ENCODE peak calls at places on chromosomes 6 and 20, in eight cellular contexts. U, I, Z, B, D, V, E and Q are unnamed samples.

GRCh38 chr6:149834513-149835481 is 29.4 kb downstream of the LRP11 start:
- DNase-seq in U (peak; percentile 76), I (peak; percentile 61), Z (peak; percentile 56), B (peak; percentile 96), D (peak; percentile 27), V (peak; percentile 84), E (peak; percentile 62), Q (no peak)

GRCh38 chr6:106223300-106223930 is 102.1 kb downstream of the ATG5 start:
- DNase-seq in U (no peak), I (peak; percentile 71), Z (peak; percentile 69), B (peak; percentile 39), D (peak; percentile 6), V (peak; percentile 66), E (peak; percentile 15), Q (no peak)

GRCh38 chr6:13484138-13484708 is 3.2 kb downstream of the GFOD1 start:
- DNase-seq in U (no peak), I (no peak), Z (no peak), B (no peak), D (no peak), V (no peak), E (no peak), Q (no peak)

GRCh38 chr6:55963301-55963700 is 87.9 kb upstream of the BMP5 start:
- DNase-seq in U (no peak), I (no peak), Z (no peak), B (no peak), D (no peak), V (no peak), E (no peak), Q (no peak)

GRCh38 chr6:3414704-3415453 is 42.0 kb downstream of the SLC22A23 start:
- DNase-seq in U (no peak), I (no peak), Z (no peak), B (no peak), D (no peak), V (no peak), E (no peak), Q (no peak)

GRCh38 chr6:47041741-47042140 is 391 bp downstream of the ADGRF1 start:
- DNase-seq in U (no peak), I (no peak), Z (no peak), B (no peak), D (no peak), V (no peak), E (no peak), Q (no peak)

GRCh38 chr20:58065508-58066361 is 162.7 kb downstream of the ANKRD60 start:
- DNase-seq in U (no peak), I (no peak), Z (no peak), B (no peak), D (no peak), V (peak; percentile 6), E (no peak), Q (no peak)

GRCh38 chr6:151060096-151060741 is 179.5 kb upstream of the AKAP12 start:
- DNase-seq in U (no peak), I (no peak), Z (no peak), B (no peak), D (peak; percentile 58), V (no peak), E (no peak), Q (no peak)

GRCh38 chr6:88730602-88731001 is 232.8 kb downstream of the RNGTT start:
- DNase-seq in U (no peak), I (no peak), Z (no peak), B (no peak), D (peak; percentile 0), V (no peak), E (no peak), Q (no peak)

GRCh38 chr6:68059894-68060293 is 575.2 kb upstream of the ADGRB3 start:
- DNase-seq in U (no peak), I (no peak), Z (no peak), B (no peak), D (no peak), V (no peak), E (no peak), Q (no peak)

GRCh38 chr6:165833355-165833754 is 170.3 kb upstream of the PDE10A start:
- DNase-seq in U (no peak), I (no peak), Z (no peak), B (no peak), D (no peak), V (no peak), E (no peak), Q (no peak)

GRCh38 chr20:59825944-59826759 is 107.3 kb downstream of the SYCP2 start:
- DNase-seq in U (peak; percentile 41), I (peak; percentile 68), Z (no peak), B (no peak), D (no peak), V (no peak), E (peak; percentile 6), Q (no peak)

GRCh38 chr6:45713981-45714685 is 301.5 kb downstream of the CLIC5 start:
- DNase-seq in U (no peak), I (no peak), Z (no peak), B (no peak), D (no peak), V (no peak), E (no peak), Q (no peak)

GRCh38 chr6:128127650-128128049 is 226.8 kb upstream of the THEMIS start:
- DNase-seq in U (no peak), I (no peak), Z (no peak), B (no peak), D (no peak), V (no peak), E (no peak), Q (no peak)

GRCh38 chr6:128129679-128130078 is 228.8 kb upstream of the THEMIS start:
- DNase-seq in U (no peak), I (no peak), Z (no peak), B (no peak), D (no peak), V (no peak), E (no peak), Q (no peak)

GRCh38 chr6:128135325-128135724 is 234.5 kb upstream of the THEMIS start:
- DNase-seq in U (no peak), I (no peak), Z (no peak), B (no peak), D (no peak), V (no peak), E (no peak), Q (no peak)

GRCh38 chr6:128131036-128131435 is 230.2 kb upstream of the THEMIS start:
- DNase-seq in U (no peak), I (no peak), Z (no peak), B (no peak), D (no peak), V (no peak), E (no peak), Q (no peak)

DNA sequence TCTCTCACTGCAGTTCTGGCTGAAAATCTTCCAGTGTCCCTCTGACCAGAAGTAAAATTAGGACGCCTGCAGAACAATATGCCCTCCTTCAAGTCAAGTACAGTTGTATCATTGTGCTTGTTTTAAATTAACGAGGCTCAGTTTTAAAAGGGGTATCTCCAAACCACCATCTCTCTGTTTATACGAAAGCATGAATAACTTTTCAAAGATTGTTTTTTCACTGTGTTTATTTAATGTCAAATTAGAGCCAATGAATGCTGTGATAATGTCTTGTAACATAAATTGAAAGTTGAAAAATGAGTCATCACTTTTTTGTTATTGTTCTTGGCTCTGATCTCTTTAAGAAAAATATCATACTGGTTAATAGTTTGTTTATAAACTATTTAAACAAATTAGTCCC is 230.7 kb upstream of the THEMIS start:
- DNase-seq in U (no peak), I (no peak), Z (no peak), B (no peak), D (no peak), V (no peak), E (no peak), Q (no peak)
- TF ChIP-seq CTCF in U (no peak), I (no peak), Z (no peak), B (no peak), D (no peak), V (no peak), E (no peak), Q (no peak)

DNA sequence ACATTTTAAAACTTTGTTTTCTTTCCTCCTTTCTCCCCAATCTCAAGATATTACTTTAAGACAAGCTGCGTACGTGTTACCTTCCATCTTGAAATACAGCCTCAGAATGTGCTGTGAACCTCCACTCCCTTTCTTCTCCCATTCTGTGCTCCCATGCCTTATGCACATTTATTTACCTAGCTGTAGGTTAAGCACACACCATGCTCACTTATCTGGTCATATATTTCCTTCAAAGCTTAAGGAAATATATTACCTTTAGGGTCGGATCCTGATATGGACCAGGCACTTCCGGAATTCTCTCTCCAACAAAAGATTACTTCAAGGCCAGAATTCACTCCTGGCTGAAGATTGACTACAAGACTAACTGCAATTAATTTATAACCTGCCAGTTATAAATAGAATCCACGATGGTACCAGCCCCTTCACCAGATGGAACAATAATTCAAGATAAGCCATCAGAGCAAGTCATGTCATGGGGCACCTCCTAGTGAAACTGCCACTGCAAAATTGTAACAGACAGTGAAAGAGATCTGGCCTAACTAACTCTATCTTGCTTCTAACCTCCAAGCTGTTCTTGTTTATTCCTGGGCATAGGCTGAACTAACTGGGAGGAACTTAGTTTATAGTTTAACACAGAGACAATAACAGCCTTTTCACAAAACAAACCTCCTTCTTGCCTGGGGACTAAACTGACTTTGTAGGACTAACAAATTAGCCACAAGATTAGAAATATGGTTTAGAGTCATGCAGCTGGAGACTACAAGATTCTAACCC is 47.5 kb downstream of the OR2B6 start:
- DNase-seq in U (no peak), I (no peak), Z (no peak), B (no peak), D (no peak), V (no peak), E (no peak), Q (no peak)
- H3K4me1 ChIP-seq in U (no peaks in the 10 kb centered on the region), I (no peaks in the 10 kb centered on the region), Z (no peaks in the 10 kb centered on the region), B (no peaks in the 10 kb centered on the region), D (no peaks in the 10 kb centered on the region), V (no peaks in the 10 kb centered on the region), E (no peaks in the 10 kb centered on the region), Q (no peaks in the 10 kb centered on the region)

DNA sequence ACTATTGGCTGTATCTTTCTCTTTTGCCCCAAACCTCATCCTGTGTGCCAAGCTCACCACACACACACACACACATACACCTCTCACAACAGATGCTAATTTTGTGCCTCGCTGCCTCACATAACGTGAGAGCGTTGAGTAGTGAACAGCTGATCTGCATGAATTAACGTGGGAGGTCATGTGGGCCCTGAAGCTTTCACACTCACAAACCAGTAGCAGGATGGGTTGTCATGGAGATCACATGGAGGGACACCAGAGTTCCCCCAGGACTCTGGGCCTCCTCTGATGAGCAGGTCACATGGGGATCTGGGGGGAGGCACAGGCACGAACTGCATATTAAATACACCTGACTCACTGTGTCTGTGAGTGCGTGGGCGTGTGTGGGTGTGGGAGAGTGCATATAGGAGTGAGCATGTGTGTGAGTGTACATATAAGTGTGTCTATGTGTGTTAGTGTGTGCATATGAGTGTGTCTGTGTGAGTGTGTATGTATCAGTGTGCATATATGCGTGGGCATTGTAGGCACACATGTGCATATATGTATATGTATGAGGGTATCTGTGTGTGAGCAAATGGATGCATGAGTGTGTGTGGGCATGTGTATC is 62.7 kb upstream of the SULF2 start:
- DNase-seq in U (no peak), I (no peak), Z (no peak), B (no peak), D (no peak), V (no peak), E (no peak), Q (no peak)
- H3K4me3 ChIP-seq in U (no peak overlapping the region), I (no peak overlapping the region), Z (no peak overlapping the region), B (no peak overlapping the region), D (no peak overlapping the region), V (no peak overlapping the region), E (no peak overlapping the region), Q (no peak overlapping the region)

DNA sequence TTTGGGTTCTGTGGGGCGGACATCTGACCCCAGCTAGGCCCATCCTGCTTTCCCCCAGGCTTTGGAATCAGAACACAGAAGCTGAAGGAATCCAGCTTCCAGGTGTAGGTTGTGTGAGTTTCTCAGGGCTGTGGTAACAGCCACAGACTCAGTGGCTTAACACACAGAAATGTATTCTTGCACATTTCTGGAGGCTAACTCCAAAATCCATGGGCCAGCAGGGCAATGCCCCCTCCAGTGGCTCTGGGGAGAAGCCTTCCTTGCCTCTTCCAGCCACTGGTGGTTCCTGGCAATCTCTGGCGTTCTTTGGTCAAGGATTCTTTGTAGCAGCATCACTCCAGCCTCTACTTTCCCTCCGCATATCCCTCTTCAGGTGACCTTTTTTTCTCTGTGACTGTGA is 1.3 kb upstream of the EMILIN3 start:
- DNase-seq in U (no peak), I (no peak), Z (no peak), B (no peak), D (no peak), V (no peak), E (no peak), Q (no peak)
- TF ChIP-seq CTCF in U (no peak), I (no peak), Z (no peak), B (no peak), D (no peak), V (no peak), E (no peak), Q (no peak)